ENCODE peak calls at places on chromosomes 3 and 15, in four cellular contexts. One of them, this sample, is unnamed.

GRCh38 chr15:39645138-39645975 is 64.5 kb downstream of the THBS1 start:
- DNase-seq in IMR-90: no peak
- DNase-seq in mesendoderm: no peak
- DNase-seq in neuronal stem cell: no peak
- DNase-seq in this sample: no peak

GRCh38 chr3:194577985-194578905 is 55.0 kb downstream of the TMEM44 start:
- DNase-seq in IMR-90: peak
- DNase-seq in mesendoderm: peak
- DNase-seq in neuronal stem cell: no peak
- DNase-seq in this sample: peak

GRCh38 chr15:72532991-72533601 is 59.0 kb downstream of the ARIH1 start:
- DNase-seq in IMR-90: no peak
- DNase-seq in mesendoderm: peak
- DNase-seq in neuronal stem cell: no peak
- DNase-seq in this sample: no peak

GRCh38 chr3:62923092-62923491 is 47.9 kb upstream of the CADPS start:
- DNase-seq in IMR-90: no peak
- DNase-seq in mesendoderm: no peak
- DNase-seq in neuronal stem cell: no peak
- DNase-seq in this sample: no peak

GRCh38 chr3:4656059-4656458 is 162.9 kb downstream of the ITPR1 start:
- DNase-seq in IMR-90: peak
- DNase-seq in mesendoderm: peak
- DNase-seq in neuronal stem cell: peak
- DNase-seq in this sample: peak

GRCh38 chr3:196335004-196335403 is 3.2 kb downstream of the TM4SF19 start:
- DNase-seq in IMR-90: no peak
- DNase-seq in mesendoderm: no peak
- DNase-seq in neuronal stem cell: no peak
- DNase-seq in this sample: no peak

GRCh38 chr3:58333206-58334012 is 717 bp downstream of the PXK start:
- DNase-seq in IMR-90: no peak
- DNase-seq in mesendoderm: peak
- DNase-seq in neuronal stem cell: peak
- DNase-seq in this sample: no peak

GRCh38 chr3:195075199-195075940 is 195.6 kb downstream of the XXYLT1 start:
- DNase-seq in IMR-90: peak
- DNase-seq in mesendoderm: no peak
- DNase-seq in neuronal stem cell: no peak
- DNase-seq in this sample: no peak

GRCh38 chr3:138928727-138929372 is 18.1 kb downstream of the FOXL2 start:
- DNase-seq in IMR-90: no peak
- DNase-seq in mesendoderm: no peak
- DNase-seq in neuronal stem cell: no peak
- DNase-seq in this sample: no peak

GRCh38 chr3:145942052-145942451 is 218.9 kb downstream of the PLOD2 start:
- DNase-seq in IMR-90: no peak
- DNase-seq in mesendoderm: no peak
- DNase-seq in neuronal stem cell: no peak
- DNase-seq in this sample: no peak

GRCh38 chr15:66679657-66680108 is 22.4 kb upstream of the SMAD6 start:
- DNase-seq in IMR-90: peak
- DNase-seq in mesendoderm: peak
- DNase-seq in neuronal stem cell: no peak
- DNase-seq in this sample: peak

GRCh38 chr15:59105839-59106238 is 893 bp downstream of the CCNB2 start:
- DNase-seq in IMR-90: no peak
- DNase-seq in mesendoderm: peak
- DNase-seq in neuronal stem cell: no peak
- DNase-seq in this sample: no peak

GRCh38 chr3:21752749-21753347 is 1.8 kb upstream of the ZNF385D start:
- DNase-seq in IMR-90: peak
- DNase-seq in mesendoderm: peak
- DNase-seq in neuronal stem cell: no peak
- DNase-seq in this sample: no peak

GRCh38 chr3:8742921-8743605 is 9.5 kb downstream of the CAV3 start:
- DNase-seq in IMR-90: peak
- DNase-seq in mesendoderm: peak
- DNase-seq in neuronal stem cell: no peak
- DNase-seq in this sample: peak

GRCh38 chr15:43268111-43269105 is 1.7 kb upstream of the TGM5 start:
- DNase-seq in IMR-90: no peak
- DNase-seq in mesendoderm: peak
- DNase-seq in neuronal stem cell: peak
- DNase-seq in this sample: peak

GRCh38 chr3:50156991-50157493 is 1.9 kb downstream of the SEMA3F start:
- DNase-seq in IMR-90: peak
- DNase-seq in mesendoderm: no peak
- DNase-seq in neuronal stem cell: no peak
- DNase-seq in this sample: peak

GRCh38 chr3:133872161-133872560 is 23.5 kb downstream of the RAB6B start:
- DNase-seq in IMR-90: no peak
- DNase-seq in mesendoderm: no peak
- DNase-seq in neuronal stem cell: no peak
- DNase-seq in this sample: no peak

GRCh38 chr3:71565976-71566375 is 17.6 kb downstream of the FOXP1 start:
- DNase-seq in IMR-90: no peak
- DNase-seq in mesendoderm: no peak
- DNase-seq in neuronal stem cell: no peak
- DNase-seq in this sample: no peak

GRCh38 chr3:133745108-133745507 is 1.1 kb upstream of the TF start:
- DNase-seq in IMR-90: no peak
- DNase-seq in mesendoderm: no peak
- DNase-seq in neuronal stem cell: no peak
- DNase-seq in this sample: no peak

GRCh38 chr3:28544236-28544635 is 195.6 kb upstream of the AZI2 start:
- DNase-seq in IMR-90: no peak
- DNase-seq in mesendoderm: no peak
- DNase-seq in neuronal stem cell: no peak
- DNase-seq in this sample: no peak

GRCh38 chr3:112472676-112473075 is 26.6 kb downstream of the BTLA start:
- DNase-seq in IMR-90: no peak
- DNase-seq in mesendoderm: no peak
- DNase-seq in neuronal stem cell: no peak
- DNase-seq in this sample: no peak

GRCh38 chr15:33047077-33047476 is 147.4 kb downstream of the FMN1 start:
- DNase-seq in IMR-90: no peak
- DNase-seq in mesendoderm: no peak
- DNase-seq in neuronal stem cell: no peak
- DNase-seq in this sample: no peak

GRCh38 chr15:100944237-100944875 is 25.2 kb downstream of the LRRK1 start:
- DNase-seq in IMR-90: no peak
- DNase-seq in mesendoderm: no peak
- DNase-seq in neuronal stem cell: no peak
- DNase-seq in this sample: no peak

GRCh38 chr3:156207802-156208685 is 87.7 kb downstream of the KCNAB1 start:
- DNase-seq in IMR-90: peak
- DNase-seq in mesendoderm: no peak
- DNase-seq in neuronal stem cell: no peak
- DNase-seq in this sample: no peak

GRCh38 chr3:194370753-194371152 is 1.2 kb upstream of the LRRC15 start:
- DNase-seq in IMR-90: no peak
- DNase-seq in mesendoderm: no peak
- DNase-seq in neuronal stem cell: no peak
- DNase-seq in this sample: no peak

GRCh38 chr3:182632077-182632393 is 161.3 kb upstream of the ATP11B start:
- DNase-seq in IMR-90: no peak
- DNase-seq in mesendoderm: no peak
- DNase-seq in neuronal stem cell: no peak
- DNase-seq in this sample: no peak

GRCh38 chr3:104437891-104438290 is 928.8 kb upstream of the ALCAM start:
- DNase-seq in IMR-90: peak
- DNase-seq in mesendoderm: peak
- DNase-seq in neuronal stem cell: no peak
- DNase-seq in this sample: no peak

GRCh38 chr3:69419276-69419675 is 33.4 kb upstream of the FRMD4B start:
- DNase-seq in IMR-90: no peak
- DNase-seq in mesendoderm: no peak
- DNase-seq in neuronal stem cell: no peak
- DNase-seq in this sample: no peak

GRCh38 chr15:74182131-74182530 is 8.6 kb downstream of the ISLR start:
- DNase-seq in IMR-90: no peak
- DNase-seq in mesendoderm: no peak
- DNase-seq in neuronal stem cell: no peak
- DNase-seq in this sample: no peak

GRCh38 chr15:74179983-74180688 is 6.6 kb downstream of the ISLR start:
- DNase-seq in IMR-90: peak
- DNase-seq in mesendoderm: peak
- DNase-seq in neuronal stem cell: no peak
- DNase-seq in this sample: peak

GRCh38 chr15:74178326-74179100 is 5.0 kb downstream of the ISLR start:
- DNase-seq in IMR-90: no peak
- DNase-seq in mesendoderm: no peak
- DNase-seq in neuronal stem cell: no peak
- DNase-seq in this sample: no peak

GRCh38 chr15:74179101-74179841 is 5.8 kb downstream of the ISLR start:
- DNase-seq in IMR-90: peak
- DNase-seq in mesendoderm: no peak
- DNase-seq in neuronal stem cell: no peak
- DNase-seq in this sample: peak

DNA sequence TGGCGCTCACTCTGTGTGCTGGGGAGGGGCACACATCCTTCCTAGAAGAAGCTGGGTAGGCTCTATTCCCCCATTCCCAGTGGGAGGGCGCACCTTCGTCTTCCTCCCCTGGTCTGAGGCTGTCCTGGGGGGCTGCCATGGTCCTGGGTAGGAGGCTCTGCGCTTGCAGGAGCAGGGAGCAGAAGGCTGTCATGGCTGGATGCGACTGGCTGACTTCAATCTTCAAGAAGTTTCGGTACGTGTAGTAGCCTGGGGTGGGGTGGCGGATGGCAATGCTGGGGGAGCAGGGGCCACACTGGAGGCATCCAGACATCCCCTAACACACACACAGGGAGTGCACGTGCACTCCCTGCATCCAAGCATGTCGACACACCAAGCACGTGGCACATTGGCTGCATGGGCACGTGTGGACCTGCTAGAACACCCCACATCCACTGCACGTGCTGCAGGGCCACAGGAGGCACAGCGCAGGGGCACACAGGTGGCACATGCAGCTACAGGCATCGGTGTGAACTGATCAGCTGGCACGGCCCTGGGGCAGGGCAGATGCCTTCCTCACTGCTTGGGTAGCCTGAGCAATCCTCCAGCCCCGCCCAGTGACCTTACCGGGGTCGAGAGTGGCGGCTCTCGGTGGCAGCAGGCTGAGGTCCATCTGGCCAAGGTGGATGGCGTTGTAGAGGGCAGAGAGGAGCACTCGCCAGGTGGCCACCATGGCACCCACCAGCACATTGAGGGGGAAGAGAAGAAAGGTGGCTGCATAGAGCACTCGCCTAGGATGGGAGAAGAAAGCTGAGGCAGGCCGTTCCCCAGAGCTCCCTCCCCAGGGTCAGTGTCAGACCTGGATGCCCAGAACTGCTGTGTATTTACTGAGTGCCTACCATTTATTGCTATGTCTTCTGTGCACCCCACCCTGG is 7.4 kb downstream of the ISLR start:
- DNase-seq in IMR-90: no peak
- DNase-seq in mesendoderm: no peak
- DNase-seq in neuronal stem cell: no peak
- DNase-seq in this sample: no peak
- H3K4me3 ChIP-seq in IMR-90: no peak
- H3K4me3 ChIP-seq in mesendoderm: no peak
- H3K4me3 ChIP-seq in neuronal stem cell: no peak
- H3K4me3 ChIP-seq in this sample: no peak

DNA sequence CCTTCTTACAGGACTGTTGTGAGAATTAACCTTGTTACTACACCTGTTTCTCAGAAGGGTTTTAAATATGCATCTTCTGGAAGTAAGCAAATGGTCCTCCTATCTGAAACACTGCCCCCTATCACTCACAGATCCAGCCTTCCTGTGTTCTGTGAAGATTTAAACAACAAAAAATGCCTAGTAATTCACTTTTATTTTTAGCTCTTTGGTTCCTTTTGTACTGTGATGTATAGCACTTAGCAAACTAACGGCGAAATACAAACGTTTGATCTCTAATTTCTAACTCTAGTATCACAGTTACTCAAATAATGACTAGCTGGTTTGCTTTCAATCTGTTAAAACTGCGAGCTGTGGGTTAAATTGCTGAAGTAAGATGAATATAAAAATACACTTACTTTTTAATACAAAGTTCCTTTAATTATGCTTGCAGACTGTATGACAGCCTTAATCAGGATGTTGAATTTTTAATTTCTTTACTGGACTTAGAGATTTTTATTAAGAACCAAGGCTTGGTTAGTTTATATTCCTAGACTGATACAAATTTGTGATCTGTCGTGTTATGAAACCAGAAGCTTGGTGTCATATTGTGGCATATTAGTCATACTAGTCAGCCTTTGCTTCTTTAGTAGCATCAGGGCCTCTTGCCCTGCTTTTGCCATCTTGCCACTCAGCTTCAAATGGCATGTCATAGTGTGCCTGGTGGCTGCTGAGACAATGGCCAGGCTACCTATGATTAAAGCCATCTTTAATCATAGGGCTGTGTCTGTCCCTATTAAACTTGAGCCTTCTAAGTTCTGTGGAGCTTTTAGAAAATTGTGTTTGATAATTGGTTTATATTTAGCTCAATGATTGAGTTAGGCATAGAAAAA is 9.2 kb downstream of the EIF3J start:
- DNase-seq in IMR-90: peak
- DNase-seq in mesendoderm: peak
- DNase-seq in neuronal stem cell: no peak
- DNase-seq in this sample: peak
- H2BK5ac ChIP-seq in IMR-90: peak
- H2BK5ac ChIP-seq in mesendoderm: no peak
- H2BK5ac ChIP-seq in neuronal stem cell: no peak
- H2BK5ac ChIP-seq in this sample: no peak

GRCh38 chr15:92880796-92881569 is 19.1 kb upstream of the CHD2 start:
- DNase-seq in IMR-90: no peak
- DNase-seq in mesendoderm: no peak
- DNase-seq in neuronal stem cell: no peak
- DNase-seq in this sample: no peak
- H3K4me3 ChIP-seq in IMR-90: no peak
- H3K4me3 ChIP-seq in mesendoderm: no peak
- H3K4me3 ChIP-seq in neuronal stem cell: peak
- H3K4me3 ChIP-seq in this sample: no peak

DNA sequence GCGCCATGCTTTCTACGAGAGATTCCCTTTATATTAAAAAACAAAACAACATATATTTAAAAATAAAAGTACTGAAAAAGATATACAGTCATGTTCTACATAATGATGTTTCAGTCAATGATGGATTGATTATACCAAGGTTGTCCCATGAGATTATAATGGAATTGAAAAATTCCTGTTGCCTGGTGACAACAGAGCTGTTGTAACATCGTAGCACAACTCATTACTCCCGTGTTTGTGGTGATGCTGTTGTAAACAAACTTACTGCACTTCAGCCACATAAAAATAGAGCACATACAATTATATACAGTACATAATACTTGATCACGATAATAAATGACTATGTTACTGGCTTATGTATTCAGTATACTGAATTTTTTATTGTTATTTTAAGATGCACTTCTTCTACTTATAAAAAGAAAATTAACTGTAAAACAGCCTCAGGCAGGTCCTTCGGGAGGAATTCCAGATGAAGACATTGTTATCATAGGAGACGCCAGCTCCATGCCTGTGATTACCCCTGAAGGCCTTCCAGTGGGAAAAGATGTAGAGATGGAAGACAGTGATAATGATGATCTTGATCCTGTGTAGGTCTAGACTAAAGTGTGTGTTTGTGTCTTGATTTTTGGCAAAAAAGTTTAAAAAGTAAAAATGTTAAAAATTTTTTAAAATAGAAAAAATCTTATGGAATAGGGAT is 11.7 kb downstream of the CCR1 start:
- DNase-seq in IMR-90: no peak
- DNase-seq in mesendoderm: no peak
- DNase-seq in neuronal stem cell: no peak
- DNase-seq in this sample: peak
- H2BK5ac ChIP-seq in IMR-90: no peak
- H2BK5ac ChIP-seq in mesendoderm: no peak
- H2BK5ac ChIP-seq in neuronal stem cell: no peak
- H2BK5ac ChIP-seq in this sample: no peak

This sample was measured in mesenchymal stem cell.